ENCODE peak calls at places on chromosomes 12 and 14, in seven cellular contexts. K, U, J, A, I, P and H are unnamed samples.

GRCh38 chr12:56014205-56014604 is 6.6 kb upstream of the IKZF4 start:
- DNase-seq in K (no peak), U (no peak), J (no peak), A (no peak), I (peak), P (no peak), H (no peak)

GRCh38 chr12:91577586-91578539 is 395.2 kb upstream of the DCN start:
- DNase-seq in K (no peak), U (no peak), J (no peak), A (no peak), I (no peak), P (no peak), H (no peak)

GRCh38 chr12:4143909-4144308 is 129.7 kb upstream of the CCND2 start:
- DNase-seq in K (no peak), U (no peak), J (peak), A (no peak), I (no peak), P (no peak), H (no peak)

GRCh38 chr12:27076468-27076867 is 5.9 kb downstream of the C12orf71 start:
- DNase-seq in K (no peak), U (no peak), J (no peak), A (no peak), I (no peak), P (no peak), H (no peak)

GRCh38 chr14:97603201-97603600 is 806.0 kb downstream of the VRK1 start:
- DNase-seq in K (peak), U (no peak), J (no peak), A (no peak), I (no peak), P (no peak), H (no peak)

GRCh38 chr12:26848156-26848825 is 15.3 kb upstream of the ITPR2 start:
- DNase-seq in K (no peak), U (no peak), J (no peak), A (no peak), I (no peak), P (no peak), H (no peak)

GRCh38 chr12:4951601-4952000 is 41.9 kb downstream of the KCNA1 start:
- DNase-seq in K (no peak), U (no peak), J (no peak), A (no peak), I (no peak), P (no peak), H (no peak)

GRCh38 chr14:21142357-21142756 is 13.5 kb downstream of the OR5AU1 start:
- DNase-seq in K (no peak), U (no peak), J (no peak), A (no peak), I (no peak), P (no peak), H (no peak)

GRCh38 chr12:46891306-46891705 is 65.5 kb upstream of the SLC38A4 start:
- DNase-seq in K (no peak), U (no peak), J (no peak), A (no peak), I (no peak), P (no peak), H (no peak)

GRCh38 chr12:106197906-106198623 is 49.8 kb downstream of the CKAP4 start:
- DNase-seq in K (no peak), U (no peak), J (no peak), A (no peak), I (no peak), P (no peak), H (no peak)

GRCh38 chr12:100518376-100518775 is 44.7 kb downstream of the NR1H4 start:
- DNase-seq in K (no peak), U (no peak), J (no peak), A (no peak), I (no peak), P (no peak), H (no peak)

GRCh38 chr14:105193916-105194782 is 13.0 kb upstream of the NUDT14 start:
- DNase-seq in K (peak), U (no peak), J (no peak), A (no peak), I (peak), P (no peak), H (no peak)

GRCh38 chr12:5226581-5226980 is 182.9 kb downstream of the KCNA5 start:
- DNase-seq in K (no peak), U (no peak), J (no peak), A (no peak), I (no peak), P (no peak), H (no peak)

GRCh38 chr14:100523131-100523530 is 64.1 kb downstream of the BEGAIN start:
- DNase-seq in K (no peak), U (no peak), J (no peak), A (no peak), I (no peak), P (no peak), H (no peak)

GRCh38 chr12:44314007-44314500 is 478.2 kb downstream of the TMEM117 start:
- DNase-seq in K (no peak), U (no peak), J (no peak), A (no peak), I (no peak), P (no peak), H (no peak)

GRCh38 chr14:101010293-101010692 is 106.8 kb upstream of the RTL1 start:
- DNase-seq in K (no peak), U (no peak), J (no peak), A (no peak), I (no peak), P (no peak), H (no peak)

GRCh38 chr12:13275366-13275765 is 78.8 kb downstream of the EMP1 start:
- DNase-seq in K (no peak), U (no peak), J (no peak), A (no peak), I (peak), P (no peak), H (no peak)

GRCh38 chr14:94971750-94972149 is 185.6 kb downstream of the DICER1 start:
- DNase-seq in K (no peak), U (no peak), J (no peak), A (no peak), I (no peak), P (peak), H (no peak)

GRCh38 chr12:87082756-87083155 is 826.6 kb upstream of the MGAT4C start:
- DNase-seq in K (no peak), U (no peak), J (no peak), A (no peak), I (no peak), P (no peak), H (no peak)

GRCh38 chr14:20631821-20632389 is 9.6 kb downstream of the OR6S1 start:
- DNase-seq in K (peak), U (peak), J (peak), A (no peak), I (no peak), P (peak), H (peak)

GRCh38 chr14:68106917-68107316 is 287.3 kb downstream of the RAD51B start:
- DNase-seq in K (no peak), U (no peak), J (no peak), A (no peak), I (no peak), P (no peak), H (no peak)

GRCh38 chr12:321606-322326 is 59.1 kb upstream of the SLC6A13 start:
- DNase-seq in K (no peak), U (no peak), J (no peak), A (no peak), I (peak), P (peak), H (no peak)

GRCh38 chr12:96434107-96434506 is 33.9 kb upstream of the CDK17 start:
- DNase-seq in K (peak), U (no peak), J (peak), A (no peak), I (no peak), P (no peak), H (no peak)

GRCh38 chr14:104873380-104874055 is 8.4 kb downstream of the CEP170B start:
- DNase-seq in K (no peak), U (no peak), J (no peak), A (no peak), I (no peak), P (no peak), H (no peak)